ENCODE peak calls at places on chromosomes 13 and 19, in nine cellular contexts. One of them, this sample, is unnamed.

GRCh38 chr13:38636106-38636505 is 50.8 kb upstream of the FREM2 start:
- DNase-seq in nephron progenitor cell: no peak
- DNase-seq in SW480: no peak
- DNase-seq in lung microvascular endothelial cell: no peak
- DNase-seq in AG04450: no peak
- DNase-seq in sigmoid colon: no peak
- DNase-seq in naive thymus-derived CD8-positive, alpha-beta T cell: no peak
- DNase-seq in epithelial cell of esophagus: no peak
- DNase-seq in heart left ventricle: no peak
- DNase-seq in this sample: no peak

GRCh38 chr19:7731218-7731595 is 703 bp downstream of the CLEC4G start:
- DNase-seq in sigmoid colon: no peak
- DNase-seq in SW480: no peak
- DNase-seq in AG04450: no peak
- DNase-seq in heart left ventricle: no peak
- DNase-seq in naive thymus-derived CD8-positive, alpha-beta T cell: no peak
- DNase-seq in nephron progenitor cell: no peak
- DNase-seq in lung microvascular endothelial cell: no peak
- DNase-seq in epithelial cell of esophagus: no peak
- DNase-seq in this sample: no peak

GRCh38 chr19:33430674-33431277 is 57.3 kb downstream of the CEBPG start:
- DNase-seq in epithelial cell of esophagus: peak
- DNase-seq in nephron progenitor cell: peak
- DNase-seq in naive thymus-derived CD8-positive, alpha-beta T cell: peak
- DNase-seq in sigmoid colon: peak
- DNase-seq in heart left ventricle: peak
- DNase-seq in AG04450: peak
- DNase-seq in SW480: peak
- DNase-seq in lung microvascular endothelial cell: peak
- DNase-seq in this sample: peak

GRCh38 chr13:95937700-95938320 is 115.4 kb downstream of the UGGT2 start:
- DNase-seq in sigmoid colon: no peak
- DNase-seq in SW480: no peak
- DNase-seq in epithelial cell of esophagus: no peak
- DNase-seq in naive thymus-derived CD8-positive, alpha-beta T cell: no peak
- DNase-seq in heart left ventricle: no peak
- DNase-seq in lung microvascular endothelial cell: no peak
- DNase-seq in nephron progenitor cell: no peak
- DNase-seq in AG04450: no peak
- DNase-seq in this sample: no peak

GRCh38 chr13:57820924-57821323 is 189.4 kb downstream of the PCDH17 start:
- DNase-seq in heart left ventricle: no peak
- DNase-seq in SW480: no peak
- DNase-seq in epithelial cell of esophagus: no peak
- DNase-seq in naive thymus-derived CD8-positive, alpha-beta T cell: no peak
- DNase-seq in lung microvascular endothelial cell: no peak
- DNase-seq in AG04450: no peak
- DNase-seq in nephron progenitor cell: no peak
- DNase-seq in sigmoid colon: no peak
- DNase-seq in this sample: no peak

GRCh38 chr13:37241786-37242185 is 136.3 kb upstream of the CSNK1A1L start:
- DNase-seq in AG04450: no peak
- DNase-seq in SW480: no peak
- DNase-seq in epithelial cell of esophagus: no peak
- DNase-seq in nephron progenitor cell: no peak
- DNase-seq in heart left ventricle: no peak
- DNase-seq in naive thymus-derived CD8-positive, alpha-beta T cell: no peak
- DNase-seq in lung microvascular endothelial cell: no peak
- DNase-seq in sigmoid colon: no peak
- DNase-seq in this sample: no peak

GRCh38 chr13:77544765-77545316 is 9.3 kb downstream of the SCEL start:
- DNase-seq in lung microvascular endothelial cell: no peak
- DNase-seq in epithelial cell of esophagus: no peak
- DNase-seq in SW480: no peak
- DNase-seq in nephron progenitor cell: no peak
- DNase-seq in sigmoid colon: no peak
- DNase-seq in heart left ventricle: no peak
- DNase-seq in naive thymus-derived CD8-positive, alpha-beta T cell: no peak
- DNase-seq in AG04450: no peak
- DNase-seq in this sample: no peak

GRCh38 chr13:106859505-106859904 is 291.6 kb upstream of the ARGLU1 start:
- DNase-seq in nephron progenitor cell: no peak
- DNase-seq in sigmoid colon: no peak
- DNase-seq in epithelial cell of esophagus: no peak
- DNase-seq in lung microvascular endothelial cell: no peak
- DNase-seq in AG04450: no peak
- DNase-seq in naive thymus-derived CD8-positive, alpha-beta T cell: no peak
- DNase-seq in heart left ventricle: no peak
- DNase-seq in SW480: no peak
- DNase-seq in this sample: no peak

GRCh38 chr19:16052353-16052752 is 23.9 kb upstream of the TPM4 start:
- DNase-seq in epithelial cell of esophagus: no peak
- DNase-seq in heart left ventricle: no peak
- DNase-seq in sigmoid colon: no peak
- DNase-seq in SW480: no peak
- DNase-seq in naive thymus-derived CD8-positive, alpha-beta T cell: no peak
- DNase-seq in lung microvascular endothelial cell: no peak
- DNase-seq in nephron progenitor cell: no peak
- DNase-seq in AG04450: no peak
- DNase-seq in this sample: no peak

GRCh38 chr13:26956532-26957142 is 196.1 kb upstream of the GPR12 start:
- DNase-seq in nephron progenitor cell: no peak
- DNase-seq in SW480: peak
- DNase-seq in epithelial cell of esophagus: no peak
- DNase-seq in naive thymus-derived CD8-positive, alpha-beta T cell: no peak
- DNase-seq in AG04450: no peak
- DNase-seq in lung microvascular endothelial cell: no peak
- DNase-seq in heart left ventricle: no peak
- DNase-seq in sigmoid colon: no peak
- DNase-seq in this sample: no peak

GRCh38 chr13:73708393-73708985 is 425.7 kb downstream of the KLF12 start:
- DNase-seq in heart left ventricle: peak
- DNase-seq in lung microvascular endothelial cell: peak
- DNase-seq in AG04450: peak
- DNase-seq in sigmoid colon: no peak
- DNase-seq in SW480: peak
- DNase-seq in nephron progenitor cell: peak
- DNase-seq in naive thymus-derived CD8-positive, alpha-beta T cell: peak
- DNase-seq in epithelial cell of esophagus: peak
- DNase-seq in this sample: peak

GRCh38 chr19:12802267-12803106 is 618 bp downstream of the THSD8 start:
- DNase-seq in epithelial cell of esophagus: no peak
- DNase-seq in AG04450: no peak
- DNase-seq in nephron progenitor cell: no peak
- DNase-seq in SW480: no peak
- DNase-seq in heart left ventricle: peak
- DNase-seq in lung microvascular endothelial cell: no peak
- DNase-seq in sigmoid colon: no peak
- DNase-seq in naive thymus-derived CD8-positive, alpha-beta T cell: no peak
- DNase-seq in this sample: no peak

GRCh38 chr13:100536643-100537180 is 51.9 kb downstream of the GGACT start:
- DNase-seq in SW480: no peak
- DNase-seq in sigmoid colon: peak
- DNase-seq in lung microvascular endothelial cell: no peak
- DNase-seq in heart left ventricle: no peak
- DNase-seq in epithelial cell of esophagus: no peak
- DNase-seq in naive thymus-derived CD8-positive, alpha-beta T cell: no peak
- DNase-seq in AG04450: no peak
- DNase-seq in nephron progenitor cell: no peak
- DNase-seq in this sample: no peak

GRCh38 chr19:12126707-12127106 is 13.4 kb downstream of the ZNF20 start:
- DNase-seq in lung microvascular endothelial cell: peak
- DNase-seq in naive thymus-derived CD8-positive, alpha-beta T cell: no peak
- DNase-seq in epithelial cell of esophagus: peak
- DNase-seq in heart left ventricle: no peak
- DNase-seq in SW480: peak
- DNase-seq in AG04450: no peak
- DNase-seq in nephron progenitor cell: no peak
- DNase-seq in sigmoid colon: no peak
- DNase-seq in this sample: no peak

GRCh38 chr13:38636756-38637155 is 50.1 kb upstream of the FREM2 start:
- DNase-seq in lung microvascular endothelial cell: no peak
- DNase-seq in AG04450: no peak
- DNase-seq in sigmoid colon: no peak
- DNase-seq in naive thymus-derived CD8-positive, alpha-beta T cell: no peak
- DNase-seq in SW480: no peak
- DNase-seq in epithelial cell of esophagus: peak
- DNase-seq in nephron progenitor cell: no peak
- DNase-seq in heart left ventricle: no peak
- DNase-seq in this sample: no peak

This sample was measured in T-cell.